ENCODE peak calls at places on chromosomes 12 and 14, in ten cellular contexts. T, L, H, R, Y, U, C, F, A and G are unnamed samples.

GRCh38 chr12:19873146-19873545 is 433.9 kb downstream of the AEBP2 start:
- DNase-seq in H (no peak), U (peak), F (no peak), A (no peak), R (no peak), T (no peak), Y (no peak), C (no peak), L (no peak), G (no peak)

GRCh38 chr14:54682578-54682977 is 115.7 kb downstream of the SAMD4A start:
- DNase-seq in C (no peak), A (no peak), Y (no peak), L (no peak), U (no peak), F (no peak), R (no peak), T (no peak), H (no peak), G (no peak)

GRCh38 chr12:52903855-52904508 is 894 bp downstream of the KRT8 start:
- DNase-seq in A (no peak), H (no peak), Y (peak), L (peak), F (peak), T (peak), U (no peak), C (peak), R (peak), G (peak)

GRCh38 chr12:70853326-70853725 is 67.2 kb downstream of the PTPRR start:
- DNase-seq in R (no peak), A (no peak), L (peak), C (no peak), T (no peak), U (peak), F (no peak), H (no peak), Y (no peak), G (peak)

GRCh38 chr12:125194999-125195398 is 129.8 kb downstream of the AACS start:
- DNase-seq in C (no peak), F (no peak), Y (no peak), U (no peak), R (no peak), L (no peak), H (no peak), T (no peak), A (no peak), G (no peak)

GRCh38 chr12:47785036-47785886 is 12.2 kb downstream of the SLC48A1 start:
- DNase-seq in F (no peak), L (no peak), R (no peak), U (no peak), H (no peak), C (peak), A (peak), T (no peak), Y (peak), G (no peak)

GRCh38 chr12:124852329-124852831 is 11.3 kb downstream of the SCARB1 start:
- DNase-seq in U (no peak), F (no peak), H (no peak), Y (peak), R (no peak), L (peak), T (no peak), A (no peak), C (no peak), G (no peak)

GRCh38 chr12:69392146-69392928 is 32.8 kb downstream of the YEATS4 start:
- DNase-seq in R (no peak), L (no peak), C (no peak), F (no peak), H (no peak), Y (no peak), U (peak), A (no peak), T (no peak), G (no peak)

GRCh38 chr14:92553456-92553855 is 39.9 kb downstream of the RIN3 start:
- DNase-seq in F (no peak), T (peak), A (no peak), L (no peak), C (no peak), U (peak), H (no peak), Y (peak), R (peak), G (peak)

GRCh38 chr12:28925726-28926376 is 223.2 kb upstream of the FAR2 start:
- DNase-seq in H (no peak), A (peak), Y (no peak), C (no peak), R (no peak), T (peak), U (peak), F (no peak), L (no peak), G (peak)

GRCh38 chr12:31651893-31652521 is 7.5 kb upstream of the ETFBKMT start:
- DNase-seq in F (peak), C (no peak), U (no peak), Y (no peak), H (no peak), A (no peak), T (no peak), R (no peak), L (no peak), G (no peak)

GRCh38 chr12:113196582-113196981 is 11.1 kb downstream of the RITA1 start:
- DNase-seq in H (no peak), T (no peak), A (no peak), C (no peak), F (no peak), Y (no peak), U (no peak), R (no peak), L (no peak), G (no peak)

GRCh38 chr12:105064564-105065222 is 19.6 kb downstream of the ALDH1L2 start:
- DNase-seq in U (no peak), A (no peak), Y (no peak), R (no peak), T (no peak), H (no peak), F (no peak), L (no peak), C (no peak), G (no peak)

GRCh38 chr14:68089146-68089715 is 269.7 kb downstream of the RAD51B start:
- DNase-seq in C (no peak), R (peak), F (no peak), T (no peak), Y (no peak), A (no peak), L (no peak), H (peak), U (peak), G (peak)

GRCh38 chr12:69318225-69318624 is 30.0 kb upstream of the LYZ start:
- DNase-seq in L (no peak), C (no peak), U (no peak), R (no peak), H (no peak), Y (no peak), T (no peak), F (no peak), A (no peak), G (no peak)

GRCh38 chr14:100307215-100308111 is 1.2 kb upstream of the SLC25A29 start:
- DNase-seq in U (peak), H (no peak), Y (peak), F (peak), L (no peak), T (no peak), A (no peak), C (no peak), R (no peak), G (no peak)

GRCh38 chr14:91903070-91903469 is 35.7 kb upstream of the TC2N start:
- DNase-seq in R (no peak), Y (no peak), U (no peak), C (no peak), F (no peak), H (no peak), T (no peak), L (no peak), A (no peak), G (no peak)

GRCh38 chr14:34930591-34931069 is 52.2 kb upstream of the SRP54 start:
- DNase-seq in R (no peak), T (no peak), U (no peak), L (no peak), C (no peak), F (no peak), A (no peak), H (no peak), Y (no peak), G (no peak)

GRCh38 chr12:119528241-119528640 is 65.3 kb upstream of the TMEM233 start:
- DNase-seq in H (no peak), C (no peak), F (no peak), R (peak), L (no peak), Y (no peak), A (no peak), U (no peak), T (no peak), G (no peak)

GRCh38 chr14:69491226-69491625 is 6.7 kb downstream of the PLEKHD1 start:
- DNase-seq in C (no peak), H (no peak), T (no peak), A (no peak), Y (no peak), U (no peak), F (no peak), R (no peak), L (no peak), G (no peak)

GRCh38 chr12:27142102-27142721 is 59.8 kb upstream of the C12orf71 start:
- DNase-seq in H (peak), F (peak), Y (peak), U (peak), R (peak), T (peak), C (peak), A (no peak), L (peak), G (peak)

GRCh38 chr14:58815046-58815701 is 177.4 kb downstream of the DACT1 start:
- DNase-seq in A (no peak), F (no peak), R (no peak), U (peak), C (no peak), L (no peak), Y (no peak), H (no peak), T (no peak), G (no peak)

GRCh38 chr12:27521066-27521465 is 2.9 kb upstream of the PPFIBP1 start:
- DNase-seq in A (no peak), L (peak), R (no peak), H (no peak), C (peak), Y (peak), F (no peak), T (peak), U (peak), G (peak)

DNA sequence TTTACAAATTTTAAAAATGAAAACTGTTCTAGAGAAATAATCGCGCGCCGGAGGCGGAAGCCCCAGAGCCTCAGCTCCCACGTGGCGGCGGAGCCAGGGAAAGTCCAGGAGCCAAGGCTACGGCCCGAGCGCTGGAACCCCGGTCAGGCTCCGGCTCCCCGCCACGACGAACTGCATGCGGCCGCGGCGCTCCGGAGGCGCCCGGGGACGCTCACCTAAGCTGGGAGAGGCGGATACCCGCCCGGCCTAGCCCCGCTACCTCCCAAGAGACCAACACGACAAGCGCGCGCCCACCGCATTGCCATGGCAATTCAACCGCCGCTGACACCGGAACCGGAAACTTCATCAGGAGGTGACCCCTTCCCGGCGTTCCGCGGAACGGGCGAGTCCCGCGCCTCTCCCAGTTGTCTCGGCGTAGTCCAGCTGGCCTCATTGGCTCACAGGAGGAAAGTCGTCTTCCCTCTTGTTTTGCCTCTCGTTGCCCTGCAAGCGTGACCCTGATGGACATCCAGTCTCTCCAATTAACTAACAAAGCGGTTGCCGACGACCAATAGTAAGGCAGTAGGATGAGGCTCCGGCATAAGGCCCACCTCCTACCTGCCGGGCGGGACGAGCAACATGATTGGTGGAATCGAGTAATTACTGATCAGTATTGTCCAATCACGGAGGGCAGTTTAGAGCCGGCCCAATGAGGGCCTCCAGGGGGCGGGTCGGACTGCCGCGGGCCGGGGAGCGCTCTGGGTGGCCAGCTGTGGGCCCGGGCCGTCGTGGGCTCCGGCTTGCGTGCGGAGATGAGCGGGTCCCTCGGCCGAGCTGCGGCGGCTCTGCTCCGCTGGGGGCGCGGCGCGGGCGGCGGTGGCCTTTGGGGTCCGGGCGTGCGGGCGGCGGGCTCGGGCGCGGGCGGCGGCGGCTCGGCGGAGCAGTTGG is at the start of gene GLRX5:
- DNase-seq in U (peak), T (peak), C (peak), L (peak), A (peak), F (peak), H (peak), Y (peak), R (peak), G (peak)
- TF ChIP-seq POLR2A in U (peak), T (peak), C (peak), L (peak), A (peak), F (no peak), H (peak), Y (peak), R (peak), G (peak)

GRCh38 chr14:103095210-103095778 is 769 bp downstream of the EXOC3L4 start:
- DNase-seq in T (no peak), F (no peak), L (no peak), C (no peak), U (no peak), Y (no peak), R (no peak), A (no peak), H (no peak), G (no peak)

GRCh38 chr14:103094406-103095209 is at the start of gene EXOC3L4:
- DNase-seq in U (peak), Y (no peak), A (no peak), F (no peak), R (no peak), T (no peak), C (no peak), H (no peak), L (no peak), G (no peak)

GRCh38 chr14:103091883-103092222 is 2.7 kb upstream of the EXOC3L4 start:
- DNase-seq in C (no peak), A (no peak), H (no peak), R (no peak), L (no peak), U (no peak), F (no peak), T (no peak), Y (no peak), G (no peak)

GRCh38 chr14:103096387-103096786 is 1.9 kb downstream of the EXOC3L4 start:
- DNase-seq in F (no peak), C (no peak), R (no peak), U (no peak), A (no peak), T (no peak), Y (no peak), H (no peak), L (no peak), G (no peak)

DNA sequence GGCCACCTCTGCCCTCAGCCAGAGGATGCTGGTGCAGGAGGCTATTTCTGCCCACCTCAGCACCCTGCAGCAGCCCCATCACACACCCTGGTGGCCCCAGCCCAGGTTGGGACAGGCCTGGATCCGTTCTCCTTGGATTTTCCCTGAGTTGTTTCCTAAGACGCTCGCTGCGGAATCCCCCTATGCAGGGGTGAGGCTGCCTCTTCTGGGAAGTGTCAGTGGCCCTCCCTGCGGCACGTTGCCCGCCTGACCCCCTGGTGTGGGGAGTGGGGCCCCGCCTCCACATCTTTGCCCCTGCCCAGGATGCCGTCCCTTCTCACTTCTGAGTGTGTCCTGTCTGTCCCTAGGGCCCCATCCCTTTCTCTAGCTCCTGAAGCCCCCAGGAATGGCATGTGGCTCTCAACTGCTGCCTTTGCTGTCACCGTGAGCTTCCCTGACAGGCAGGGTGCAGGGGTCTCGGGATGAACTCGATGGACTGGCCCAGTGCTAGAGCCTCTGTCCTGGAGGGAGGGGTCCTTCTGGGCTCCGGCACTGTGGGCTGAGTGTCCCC is 594 bp upstream of the EXOC3L4 start:
- DNase-seq in A (no peak), C (no peak), F (no peak), Y (no peak), R (no peak), H (no peak), U (no peak), L (no peak), T (no peak), G (no peak)
- H3K27ac ChIP-seq in A (peak), C (no peak), F (peak), Y (no peak), R (no peak), H (no peak), U (no peak), L (peak), T (no peak), G (peak)

GRCh38 chr12:48817957-48818830 is at the start of gene CACNB3:
- DNase-seq in T (peak), H (no peak), Y (peak), L (peak), U (peak), C (peak), A (peak), R (peak), F (peak), G (peak)

GRCh38 chr12:48816148-48816854 is 2.0 kb upstream of the CACNB3 start:
- DNase-seq in T (no peak), R (no peak), F (peak), H (no peak), C (no peak), Y (no peak), L (no peak), A (no peak), U (no peak), G (no peak)

GRCh38 chr12:48813464-48814312 is 4.6 kb upstream of the CACNB3 start:
- DNase-seq in F (no peak), R (no peak), C (no peak), U (peak), A (no peak), Y (peak), H (no peak), T (no peak), L (no peak), G (no peak)

GRCh38 chr12:48814313-48815280 is 3.7 kb upstream of the CACNB3 start:
- DNase-seq in Y (peak), H (peak), C (peak), T (peak), R (peak), U (peak), F (peak), A (peak), L (peak), G (peak)

DNA sequence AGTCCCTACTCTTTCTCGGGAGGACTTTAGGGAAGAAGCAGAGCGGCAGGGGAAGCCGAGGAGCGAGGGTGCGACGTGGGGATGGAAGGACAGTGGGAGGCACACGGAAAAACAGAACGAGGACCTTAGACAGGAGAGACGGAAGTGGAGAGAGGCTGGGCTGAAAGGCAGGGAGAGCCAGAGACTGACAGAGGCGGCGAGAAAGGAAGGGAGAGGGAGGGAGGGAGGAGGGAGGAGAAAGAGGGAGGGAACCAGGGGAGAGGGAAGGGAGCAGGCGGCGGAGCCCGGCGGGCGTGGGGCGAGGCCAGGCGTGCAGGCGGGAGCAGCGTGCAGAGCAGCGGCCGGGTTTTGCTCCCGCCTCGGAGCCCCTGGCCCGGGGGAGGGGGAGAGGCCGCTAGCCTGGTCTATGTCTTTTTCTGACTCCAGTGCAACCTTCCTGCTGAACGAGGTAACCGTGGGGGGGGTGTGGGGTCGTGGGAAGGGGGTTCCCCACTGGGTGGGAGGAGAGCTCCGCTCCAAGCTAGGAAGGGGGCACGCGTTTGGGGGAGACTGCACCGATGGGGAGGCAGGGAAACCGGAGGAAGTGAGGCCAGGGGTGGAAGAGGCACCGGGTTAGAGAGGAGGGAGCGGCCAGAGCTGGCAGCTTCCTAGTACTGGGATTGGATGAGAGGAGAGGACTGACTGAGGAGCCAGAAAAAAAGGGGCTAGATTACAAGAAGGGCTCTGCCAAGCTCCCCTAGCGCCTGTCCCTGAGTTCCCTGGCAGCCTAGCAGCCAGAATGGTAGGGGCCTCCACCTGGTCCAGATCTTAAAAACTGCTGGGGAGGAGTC is 2.8 kb upstream of the CACNB3 start:
- DNase-seq in U (peak), Y (peak), L (peak), F (peak), H (peak), T (peak), C (peak), A (peak), R (peak), G (peak)
- TF ChIP-seq POLR2A in U (no peak), Y (peak), L (peak), F (peak), H (peak), T (no peak), C (peak), A (no peak), R (peak), G (peak)

GRCh38 chr12:96585977-96586376 is 96.6 kb downstream of the CFAP54 start:
- DNase-seq in H (no peak), R (no peak), A (no peak), Y (no peak), U (no peak), L (no peak), F (no peak), C (no peak), T (no peak), G (no peak)

GRCh38 chr12:96587691-96588090 is 98.3 kb downstream of the CFAP54 start:
- DNase-seq in U (peak), T (no peak), R (no peak), Y (no peak), F (no peak), A (no peak), H (no peak), L (no peak), C (no peak), G (no peak)

GRCh38 chr12:96590970-96591369 is 101.6 kb downstream of the CFAP54 start:
- DNase-seq in F (no peak), H (no peak), A (no peak), Y (no peak), T (no peak), L (no peak), C (no peak), R (no peak), U (no peak), G (no peak)
- H3K27ac ChIP-seq in F (no peak), H (no peak), A (no peak), Y (no peak), T (no peak), L (no peak), C (no peak), R (no peak), U (no peak), G (no peak)

GRCh38 chr12:6297170-6297569 is 13.3 kb upstream of the PLEKHG6 start:
- DNase-seq in Y (no peak), L (no peak), R (no peak), A (peak), T (no peak), U (no peak), C (no peak), H (no peak), F (no peak), G (no peak)

GRCh38 chr12:6294533-6295186 is 15.8 kb upstream of the PLEKHG6 start:
- DNase-seq in R (no peak), C (no peak), U (no peak), Y (no peak), T (no peak), H (no peak), L (no peak), F (no peak), A (no peak), G (no peak)

GRCh38 chr12:6294156-6294532 is 16.3 kb upstream of the PLEKHG6 start:
- DNase-seq in L (no peak), R (no peak), H (no peak), A (no peak), Y (no peak), F (no peak), U (no peak), C (no peak), T (no peak), G (no peak)

GRCh38 chr12:6292606-6293005 is 17.9 kb upstream of the PLEKHG6 start:
- DNase-seq in C (no peak), R (peak), L (no peak), T (no peak), Y (no peak), F (no peak), H (no peak), U (peak), A (no peak), G (no peak)

GRCh38 chr12:6295187-6295811 is 15.2 kb upstream of the PLEKHG6 start:
- DNase-seq in L (peak), U (peak), Y (no peak), A (peak), T (peak), F (peak), H (peak), C (peak), R (peak), G (no peak)
- TF ChIP-seq POLR2A in L (peak), U (no peak), Y (no peak), A (no peak), T (no peak), F (no peak), H (no peak), C (no peak), R (no peak), G (no peak)